ENCODE peak calls at places on chromosome 17, in eight cellular contexts. One of them, this sample, is unnamed.

GRCh38 chr17:6574689-6575595 is 18.6 kb upstream of the PITPNM3 start:
- DNase-seq in NCI-H1105 treated with DMSO at 0.1 percent for 48 hours: no peak
- DNase-seq in AG20443: peak
- DNase-seq in bronchial epithelial cell: peak
- DNase-seq in COR-L47: no peak
- DNase-seq in astrocyte of the cerebellum: no peak
- DNase-seq in HL-60: peak
- DNase-seq in activated CD8-positive, alpha-beta memory T cell treated with anti-CD3 and anti-CD28 coated beads for 48 hours: no peak
- DNase-seq in this sample: peak

GRCh38 chr17:45942284-45942683 is 47.9 kb downstream of the MAPT start:
- DNase-seq in NCI-H1105 treated with DMSO at 0.1 percent for 48 hours: peak
- DNase-seq in AG20443: peak
- DNase-seq in bronchial epithelial cell: no peak
- DNase-seq in COR-L47: no peak
- DNase-seq in astrocyte of the cerebellum: no peak
- DNase-seq in HL-60: no peak
- DNase-seq in activated CD8-positive, alpha-beta memory T cell treated with anti-CD3 and anti-CD28 coated beads for 48 hours: no peak
- DNase-seq in this sample: no peak

GRCh38 chr17:6534846-6535514 is 21.4 kb downstream of the PITPNM3 start:
- DNase-seq in NCI-H1105 treated with DMSO at 0.1 percent for 48 hours: no peak
- DNase-seq in AG20443: no peak
- DNase-seq in bronchial epithelial cell: no peak
- DNase-seq in COR-L47: no peak
- DNase-seq in astrocyte of the cerebellum: no peak
- DNase-seq in HL-60: no peak
- DNase-seq in activated CD8-positive, alpha-beta memory T cell treated with anti-CD3 and anti-CD28 coated beads for 48 hours: no peak
- DNase-seq in this sample: no peak

GRCh38 chr17:39667262-39668140 is 752 bp upstream of the PNMT start:
- DNase-seq in NCI-H1105 treated with DMSO at 0.1 percent for 48 hours: no peak
- DNase-seq in AG20443: no peak
- DNase-seq in bronchial epithelial cell: no peak
- DNase-seq in COR-L47: no peak
- DNase-seq in astrocyte of the cerebellum: no peak
- DNase-seq in HL-60: no peak
- DNase-seq in activated CD8-positive, alpha-beta memory T cell treated with anti-CD3 and anti-CD28 coated beads for 48 hours: no peak
- DNase-seq in this sample: no peak

GRCh38 chr17:71521724-71522123 is 599.1 kb upstream of the SOX9 start:
- DNase-seq in NCI-H1105 treated with DMSO at 0.1 percent for 48 hours: no peak
- DNase-seq in AG20443: no peak
- DNase-seq in bronchial epithelial cell: peak
- DNase-seq in COR-L47: no peak
- DNase-seq in astrocyte of the cerebellum: no peak
- DNase-seq in HL-60: no peak
- DNase-seq in activated CD8-positive, alpha-beta memory T cell treated with anti-CD3 and anti-CD28 coated beads for 48 hours: no peak
- DNase-seq in this sample: no peak

GRCh38 chr17:82502207-82502606 is 17.3 kb upstream of the FOXK2 start:
- DNase-seq in NCI-H1105 treated with DMSO at 0.1 percent for 48 hours: no peak
- DNase-seq in AG20443: peak
- DNase-seq in bronchial epithelial cell: peak
- DNase-seq in COR-L47: no peak
- DNase-seq in astrocyte of the cerebellum: no peak
- DNase-seq in HL-60: no peak
- DNase-seq in activated CD8-positive, alpha-beta memory T cell treated with anti-CD3 and anti-CD28 coated beads for 48 hours: no peak
- DNase-seq in this sample: no peak

GRCh38 chr17:51751072-51751471 is 407.4 kb downstream of the CA10 start:
- DNase-seq in NCI-H1105 treated with DMSO at 0.1 percent for 48 hours: no peak
- DNase-seq in AG20443: no peak
- DNase-seq in bronchial epithelial cell: no peak
- DNase-seq in COR-L47: no peak
- DNase-seq in astrocyte of the cerebellum: no peak
- DNase-seq in HL-60: no peak
- DNase-seq in activated CD8-positive, alpha-beta memory T cell treated with anti-CD3 and anti-CD28 coated beads for 48 hours: no peak
- DNase-seq in this sample: no peak

GRCh38 chr17:59890720-59891119 is 2.0 kb downstream of the TUBD1 start:
- DNase-seq in NCI-H1105 treated with DMSO at 0.1 percent for 48 hours: no peak
- DNase-seq in AG20443: peak
- DNase-seq in bronchial epithelial cell: peak
- DNase-seq in COR-L47: no peak
- DNase-seq in astrocyte of the cerebellum: no peak
- DNase-seq in HL-60: no peak
- DNase-seq in activated CD8-positive, alpha-beta memory T cell treated with anti-CD3 and anti-CD28 coated beads for 48 hours: no peak
- DNase-seq in this sample: no peak